ENCODE peak calls at places on chromosomes 1 and 21, in four cellular contexts. Y is HFF-Myc; M is lower leg skin; K is CD8-positive, alpha-beta T cell. F is an unnamed sample.

GRCh38 chr1:207407655-207408256 is 46.4 kb upstream of the CR2 start:
- DNase-seq in K (no peak), Y (no peak), M (no peak), F (no peak)

GRCh38 chr1:26357121-26357602 is 3.2 kb upstream of the CRYBG2 start:
- DNase-seq in Y (no peak), M (no peak), K (no peak), F (no peak)

GRCh38 chr1:13890766-13891165 is 190.8 kb downstream of the PRDM2 start:
- DNase-seq in M (no peak), Y (no peak), K (no peak), F (no peak)

GRCh38 chr1:171434717-171435346 is 50.5 kb upstream of the PRRC2C start:
- DNase-seq in M (peak), K (no peak), Y (peak), F (peak)

GRCh38 chr1:93701619-93702018 is 20.0 kb upstream of the BCAR3 start:
- DNase-seq in M (no peak), Y (peak), K (no peak), F (peak)

GRCh38 chr1:155006601-155007101 is 4.0 kb downstream of the ZBTB7B start:
- DNase-seq in M (no peak), Y (no peak), K (no peak), F (no peak)

GRCh38 chr1:19078503-19078902 is 122.0 kb upstream of the IFFO2 start:
- DNase-seq in K (no peak), Y (no peak), M (no peak), F (peak)

GRCh38 chr1:81374481-81374880 is 426.3 kb upstream of the ADGRL2 start:
- DNase-seq in K (no peak), Y (no peak), M (no peak), F (no peak)

GRCh38 chr1:190320952-190321351 is 156.7 kb downstream of the BRINP3 start:
- DNase-seq in K (no peak), M (no peak), Y (no peak), F (peak)

GRCh38 chr21:32073593-32073992 is 200.8 kb downstream of the HUNK start:
- DNase-seq in K (no peak), M (no peak), Y (no peak), F (no peak)

GRCh38 chr1:94022471-94023189 is 98.3 kb downstream of the ABCA4 start:
- DNase-seq in M (no peak), Y (no peak), K (no peak), F (no peak)

GRCh38 chr1:99627615-99628014 is 18.3 kb upstream of the PALMD start:
- DNase-seq in M (no peak), Y (no peak), K (no peak), F (no peak)

GRCh38 chr1:18936471-18936813 is 20.0 kb downstream of the IFFO2 start:
- DNase-seq in M (no peak), K (no peak), Y (no peak), F (no peak)

GRCh38 chr1:197763769-197764168 is 11.5 kb downstream of the DENND1B start:
- DNase-seq in K (no peak), Y (no peak), M (no peak), F (no peak)

GRCh38 chr1:66335859-66336640 is 197.9 kb upstream of the SGIP1 start:
- DNase-seq in K (peak), M (peak), Y (no peak), F (no peak)

GRCh38 chr1:245800901-245801605 is 646.3 kb downstream of the KIF26B start:
- DNase-seq in Y (peak), K (no peak), M (no peak), F (no peak)

GRCh38 chr1:83905315-83905907 is 93.5 kb downstream of the TTLL7 start:
- DNase-seq in K (peak), Y (no peak), M (no peak), F (no peak)

GRCh38 chr21:41112740-41113692 is 54.9 kb upstream of the BACE2 start:
- DNase-seq in K (no peak), M (peak), Y (peak), F (peak)

GRCh38 chr1:201826830-201827229 is 2.1 kb upstream of the IPO9 start:
- DNase-seq in M (no peak), Y (no peak), K (no peak), F (no peak)

GRCh38 chr1:19397217-19397945 is 85.3 kb downstream of the SLC66A1 start:
- DNase-seq in K (no peak), M (no peak), Y (no peak), F (no peak)

GRCh38 chr21:29208044-29208665 is 77.7 kb downstream of the MAP3K7CL start:
- DNase-seq in M (no peak), K (no peak), Y (no peak), F (no peak)

GRCh38 chr1:12502300-12503109 is 115.5 kb downstream of the DHRS3 start:
- DNase-seq in K (no peak), Y (no peak), M (no peak), F (no peak)

GRCh38 chr21:45003331-45004058 is 63.7 kb downstream of the SLX9 start:
- DNase-seq in K (no peak), M (no peak), Y (no peak), F (no peak)

GRCh38 chr1:62185677-62186076 is 9.0 kb upstream of the L1TD1 start:
- DNase-seq in M (no peak), Y (no peak), K (no peak), F (no peak)

GRCh38 chr1:161198877-161199431 is at the start of gene ADAMTS4:
- DNase-seq in Y (peak), K (no peak), M (peak), F (no peak)

GRCh38 chr1:27368872-27369703 is 2.3 kb upstream of the MAP3K6 start:
- DNase-seq in Y (no peak), M (no peak), K (no peak), F (no peak)
- TF ChIP-seq CTCF in Y (peak), M (no peak), K (no peak), F (peak)

DNA sequence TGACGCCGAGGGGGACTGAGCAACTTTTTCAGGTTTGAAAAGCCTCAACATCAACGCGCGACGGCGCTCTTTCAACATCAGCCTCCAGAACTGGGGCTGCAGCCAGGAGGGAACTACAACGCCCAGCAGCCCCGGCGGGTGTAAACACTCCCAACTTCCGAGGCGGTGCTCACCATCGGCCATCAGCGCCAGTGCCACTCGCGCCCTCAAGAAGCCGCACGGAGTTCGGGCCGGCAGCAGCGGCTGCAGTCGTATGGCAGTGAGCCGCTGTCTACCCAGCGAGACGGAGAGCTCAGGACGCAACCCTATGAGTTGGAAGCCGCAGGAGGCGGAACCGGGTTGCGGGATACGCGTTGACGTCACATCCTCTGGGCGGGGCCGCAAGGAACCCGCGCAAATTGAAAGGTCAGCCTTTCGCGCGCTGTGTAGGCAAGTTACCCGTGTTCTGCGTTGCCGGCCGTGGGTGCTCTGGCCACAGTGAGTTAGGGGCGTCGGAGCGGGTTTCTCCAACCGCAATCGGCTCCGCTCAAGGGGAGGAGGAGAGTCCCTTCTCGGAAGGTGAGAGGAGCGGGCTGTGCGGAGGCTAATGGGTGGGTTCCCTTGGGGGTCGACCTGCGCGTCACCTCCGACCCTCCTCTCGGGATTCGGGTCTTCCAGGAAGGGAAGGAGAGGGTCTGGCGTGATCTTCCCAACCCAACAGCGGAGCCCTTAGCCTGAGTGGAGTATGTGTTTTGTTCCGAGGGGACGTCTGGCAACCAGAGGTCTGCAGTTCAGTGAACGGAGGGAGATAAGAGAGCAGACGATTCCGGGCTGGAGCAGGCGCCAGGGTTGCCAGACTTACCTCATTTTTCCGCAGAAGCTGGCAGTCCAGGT is at the start of gene EXO1:
- DNase-seq in K (peak), Y (peak), M (peak), F (peak)
- TF ChIP-seq CTCF in K (peak), Y (peak), M (no peak), F (peak)

GRCh38 chr1:88800382-88801051 is 90.8 kb downstream of the GTF2B start:
- DNase-seq in M (no peak), K (peak), Y (no peak), F (no peak)
- TF ChIP-seq CTCF in M (no peak), K (peak), Y (peak), F (peak)

GRCh38 chr1:54008876-54009275 is 9.1 kb downstream of the LDLRAD1 start:
- DNase-seq in Y (no peak), K (no peak), M (no peak), F (no peak)
- TF ChIP-seq CTCF in Y (no peak), K (no peak), M (no peak), F (no peak)

GRCh38 chr1:42953182-42954180 is 5.2 kb downstream of the SLC2A1 start:
- DNase-seq in M (no peak), K (no peak), Y (no peak), F (no peak)
- TF ChIP-seq CTCF in M (no peak), K (no peak), Y (no peak), F (no peak)

DNA sequence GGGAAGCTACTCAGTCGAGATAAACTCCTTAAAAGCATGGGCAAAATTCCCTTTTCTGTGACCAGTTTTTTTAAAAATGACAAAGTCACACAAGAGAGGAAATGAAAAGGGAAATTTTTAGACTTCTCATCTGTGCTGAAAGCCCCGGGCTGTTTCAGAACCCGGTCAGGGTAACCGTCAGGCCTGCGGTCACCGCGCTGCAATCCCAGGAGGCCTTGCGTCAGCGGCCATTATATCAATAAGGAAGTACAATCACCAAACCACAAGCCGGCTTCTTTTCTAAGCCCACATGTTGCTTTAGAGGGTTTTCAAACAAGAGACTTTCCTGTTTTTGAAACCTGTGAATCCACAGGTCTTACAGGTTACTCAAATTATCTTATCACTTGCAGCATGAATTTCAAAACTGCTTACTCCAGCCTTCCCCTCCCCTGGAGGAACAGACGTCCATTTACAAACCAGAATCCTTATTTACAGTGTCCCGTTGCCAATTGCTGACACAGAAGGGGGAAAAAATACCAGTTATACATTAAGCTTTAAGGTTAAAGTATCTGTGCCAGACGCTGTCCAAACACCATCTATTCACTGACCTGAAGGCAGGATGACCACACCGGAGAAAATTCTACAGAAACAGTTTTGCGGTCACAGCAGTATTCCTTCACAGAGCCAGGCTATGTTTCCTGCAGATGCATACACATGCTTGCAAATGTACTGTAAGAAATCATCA is 165.3 kb downstream of the TOMM20 start:
- DNase-seq in K (peak), Y (peak), M (peak), F (no peak)
- TF ChIP-seq CTCF in K (no peak), Y (no peak), M (no peak), F (no peak)

F was measured in retinal pigment epithelial cell.